ENCODE peak calls at places on chromosome 5, in four cellular contexts. X is ovary, Q is breast epithelium, G is spleen. K is an unnamed sample. For H3K9me3, the result is how much of the 10 kb centered on the place peaks cover.

GRCh38 chr5:56977822-56978221 is 25.9 kb upstream of the MIER3 start:
- DNase-seq in X (no peak), Q (no peak), G (no peak), K (no peak)

GRCh38 chr5:107631805-107632362 is 38.9 kb downstream of the EFNA5 start:
- DNase-seq in X (no peak), Q (no peak), G (no peak), K (no peak)

GRCh38 chr5:149358294-149358651 is 427 bp downstream of the PCYOX1L start:
- DNase-seq in X (peak), Q (no peak), G (peak), K (peak)

GRCh38 chr5:151810449-151810848 is 38.7 kb downstream of the G3BP1 start:
- DNase-seq in X (no peak), Q (no peak), G (no peak), K (no peak)

GRCh38 chr5:12861891-12862290 is 957.6 kb upstream of the CTNND2 start:
- DNase-seq in X (no peak), Q (no peak), G (no peak), K (no peak)

GRCh38 chr5:26326153-26326759 is 712.1 kb downstream of the CDH9 start:
- DNase-seq in X (no peak), Q (no peak), G (peak), K (no peak)

GRCh38 chr5:42656661-42657035 is 100.0 kb upstream of the CCDC152 start:
- DNase-seq in X (no peak), Q (no peak), G (no peak), K (no peak)

GRCh38 chr5:66144074-66144798 is at the start of gene SREK1:
- DNase-seq in X (peak), Q (peak), G (peak), K (peak)

GRCh38 chr5:58937031-58937681 is 354.3 kb downstream of the RAB3C start:
- DNase-seq in X (no peak), Q (no peak), G (no peak), K (no peak)

GRCh38 chr5:51495672-51496071 is 112.4 kb downstream of the ISL1 start:
- DNase-seq in X (no peak), Q (no peak), G (no peak), K (no peak)

GRCh38 chr5:154714271-154714986 is 40.7 kb upstream of the LARP1 start:
- DNase-seq in X (no peak), Q (no peak), G (no peak), K (no peak)

GRCh38 chr5:39486361-39486760 is 61.6 kb upstream of the DAB2 start:
- DNase-seq in X (no peak), Q (no peak), G (no peak), K (no peak)

GRCh38 chr5:60196382-60197113 is 303.0 kb upstream of the PDE4D start:
- DNase-seq in X (no peak), Q (no peak), G (no peak), K (peak)

GRCh38 chr5:31536873-31537272 is 4.8 kb downstream of the C5orf22 start:
- DNase-seq in X (no peak), Q (no peak), G (no peak), K (no peak)

GRCh38 chr5:31531543-31531887 is 378 bp downstream of the DROSHA start:
- DNase-seq in X (peak), Q (no peak), G (peak), K (peak)

GRCh38 chr5:31530541-31531265 is 1.2 kb downstream of the DROSHA start:
- DNase-seq in X (no peak), Q (no peak), G (no peak), K (no peak)

GRCh38 chr5:31534527-31535046 is 2.5 kb downstream of the C5orf22 start:
- DNase-seq in X (no peak), Q (no peak), G (no peak), K (no peak)

GRCh38 chr5:31531888-31532710 is at the start of the genes C5orf22 and DROSHA:
- DNase-seq in X (peak), Q (peak), G (peak), K (peak)
- H3K9me3 ChIP-seq in X (under half), Q (under half), G (under half), K (under half)

DNA sequence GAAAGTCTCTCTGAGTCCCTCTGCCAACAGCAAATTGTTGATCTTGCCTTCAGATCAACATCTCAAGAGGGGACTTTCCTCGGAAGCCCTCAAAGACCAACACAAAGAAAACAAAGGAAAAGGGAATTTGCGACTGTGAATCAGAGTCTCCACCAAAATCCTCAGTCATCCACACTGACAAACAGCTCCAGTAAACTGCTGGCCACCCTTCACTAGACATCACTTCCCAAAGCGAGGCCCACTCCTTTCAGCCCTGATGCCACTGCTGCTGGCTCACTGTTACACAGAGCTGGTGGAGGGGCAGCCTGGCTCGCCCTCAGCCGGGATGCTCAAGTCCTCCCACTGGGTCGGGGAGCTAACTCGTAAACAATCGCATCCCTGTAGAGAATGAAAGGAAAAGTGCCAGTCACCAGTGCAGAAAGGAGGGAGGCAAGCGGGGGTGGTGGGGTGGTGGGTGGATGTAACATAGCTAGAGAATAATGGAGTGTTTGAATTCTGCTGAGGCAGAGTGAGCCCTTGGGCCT is 1.3 kb downstream of the FGF1 start:
- DNase-seq in X (no peak), Q (no peak), G (no peak), K (peak)
- H3K4me3 ChIP-seq in X (no peak), Q (peak), G (no peak), K (no peak)

GRCh38 chr5:132458226-132458560 is 32.4 kb downstream of the IRF1 start:
- DNase-seq in X (no peak), Q (no peak), G (no peak), K (no peak)

GRCh38 chr5:132457371-132458225 is 33.0 kb downstream of the IRF1 start:
- DNase-seq in X (peak), Q (no peak), G (peak), K (no peak)

GRCh38 chr5:132455614-132456115 is 34.9 kb downstream of the IRF1 start:
- DNase-seq in X (no peak), Q (no peak), G (peak), K (no peak)

GRCh38 chr5:132458651-132459030 is 31.9 kb downstream of the IRF1 start:
- DNase-seq in X (no peak), Q (no peak), G (no peak), K (no peak)

GRCh38 chr5:132456553-132457361 is 33.8 kb downstream of the IRF1 start:
- DNase-seq in X (peak), Q (no peak), G (peak), K (peak)
- TF ChIP-seq POLR2A in X (no peak), Q (no peak), G (no peak), K (no peak)

DNA sequence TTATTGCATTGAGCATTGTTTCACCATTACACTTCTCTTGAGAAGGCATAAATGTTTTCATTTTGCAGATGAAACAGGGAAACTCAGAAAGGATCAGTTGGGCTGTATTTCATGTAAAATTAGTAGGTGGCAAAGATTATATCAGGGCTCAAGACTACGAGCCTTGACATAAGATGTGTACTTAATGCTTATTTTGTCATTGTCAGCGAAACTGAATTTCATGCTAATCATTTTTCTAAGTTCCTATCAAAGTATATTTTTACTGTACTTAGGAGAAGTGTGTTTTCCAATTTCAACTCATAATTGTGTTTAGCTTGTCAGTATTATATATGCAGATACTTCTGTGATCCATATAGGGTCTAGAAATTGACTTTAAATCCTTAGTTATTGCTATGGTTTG is 123.8 kb downstream of the FBXL7 start:
- DNase-seq in X (no peak), Q (no peak), G (no peak), K (no peak)
- H3K9me3 ChIP-seq in X (under half), Q (under half), G (under half), K (under half)

GRCh38 chr5:180353963-180354574 is 933 bp upstream of the GFPT2 start:
- DNase-seq in X (peak), Q (no peak), G (no peak), K (no peak)

GRCh38 chr5:180354966-180355365 is 1.8 kb upstream of the GFPT2 start:
- DNase-seq in X (no peak), Q (no peak), G (no peak), K (no peak)

GRCh38 chr5:180352116-180352975 is 790 bp downstream of the GFPT2 start:
- DNase-seq in X (peak), Q (no peak), G (no peak), K (peak)

GRCh38 chr5:180353226-180353962 is at the start of gene GFPT2:
- DNase-seq in X (peak), Q (peak), G (peak), K (peak)

GRCh38 chr5:180352976-180353225 is 235 bp downstream of the GFPT2 start:
- DNase-seq in X (peak), Q (no peak), G (no peak), K (no peak)
- H3K4me3 ChIP-seq in X (peak), Q (peak), G (peak), K (peak)

GRCh38 chr5:172777381-172778222 is 6.6 kb upstream of the DUSP1 start:
- DNase-seq in X (peak), Q (peak), G (peak), K (peak)
- TF ChIP-seq POLR2A in X (no peak), Q (no peak), G (no peak), K (no peak)

K was measured in testis.